ENCODE peak calls at places on chromosomes 5 and 9, in ten cellular contexts. H, I, Z, L, J, C, F, P, W and R are unnamed samples. For H3K4me1, the result is how much of the 10 kb centered on the place peaks cover.

GRCh38 chr5:6261256-6261655 is 117.1 kb downstream of the MED10 start:
- DNase-seq in H (no peak), I (no peak), Z (no peak), L (no peak), J (no peak), C (no peak), F (no peak), P (no peak), W (no peak), R (no peak)

GRCh38 chr5:141651728-141652105 is 499 bp upstream of the FCHSD1 start:
- DNase-seq in H (no peak), I (no peak), Z (no peak), L (no peak), J (no peak), C (no peak), F (peak), P (no peak), W (no peak), R (no peak)

GRCh38 chr5:86329318-86329717 is 288.4 kb upstream of the COX7C start:
- DNase-seq in H (no peak), I (no peak), Z (no peak), L (no peak), J (no peak), C (no peak), F (peak), P (no peak), W (no peak), R (no peak)

GRCh38 chr9:137317021-137317978 is 15.2 kb upstream of the NRARP start:
- DNase-seq in H (no peak), I (no peak), Z (peak), L (no peak), J (no peak), C (no peak), F (no peak), P (no peak), W (no peak), R (no peak)

GRCh38 chr5:126852104-126852531 is 75.2 kb downstream of the LMNB1 start:
- DNase-seq in H (peak), I (peak), Z (no peak), L (no peak), J (no peak), C (no peak), F (no peak), P (no peak), W (no peak), R (no peak)

GRCh38 chr9:123597926-123598556 is 242.0 kb downstream of the CRB2 start:
- DNase-seq in H (no peak), I (no peak), Z (no peak), L (no peak), J (no peak), C (no peak), F (no peak), P (no peak), W (no peak), R (no peak)

GRCh38 chr5:81787843-81788242 is 36.9 kb upstream of the SSBP2 start:
- DNase-seq in H (peak), I (peak), Z (peak), L (peak), J (peak), C (no peak), F (peak), P (peak), W (peak), R (peak)

GRCh38 chr9:134423166-134423565 is 96.9 kb downstream of the RXRA start:
- DNase-seq in H (no peak), I (no peak), Z (no peak), L (no peak), J (no peak), C (no peak), F (no peak), P (no peak), W (no peak), R (no peak)

GRCh38 chr5:9653811-9654210 is 23.7 kb upstream of the TAS2R1 start:
- DNase-seq in H (peak), I (peak), Z (peak), L (no peak), J (no peak), C (peak), F (peak), P (peak), W (peak), R (no peak)

GRCh38 chr5:157917909-157918809 is 59.2 kb upstream of the CLINT1 start:
- DNase-seq in H (peak), I (peak), Z (peak), L (peak), J (peak), C (peak), F (peak), P (peak), W (peak), R (peak)

GRCh38 chr5:170126626-170127025 is 20.9 kb downstream of the FOXI1 start:
- DNase-seq in H (no peak), I (no peak), Z (no peak), L (no peak), J (no peak), C (no peak), F (no peak), P (no peak), W (no peak), R (no peak)

GRCh38 chr9:78262655-78263054 is 26.8 kb downstream of the CEP78 start:
- DNase-seq in H (no peak), I (no peak), Z (no peak), L (no peak), J (no peak), C (no peak), F (no peak), P (no peak), W (no peak), R (no peak)

GRCh38 chr5:68652507-68652906 is 437.0 kb downstream of the PIK3R1 start:
- DNase-seq in H (no peak), I (peak), Z (peak), L (no peak), J (no peak), C (no peak), F (peak), P (no peak), W (peak), R (peak)

GRCh38 chr5:93164690-93165089 is 416.3 kb downstream of the NR2F1-AS1 start:
- DNase-seq in H (peak), I (peak), Z (no peak), L (no peak), J (no peak), C (no peak), F (no peak), P (peak), W (peak), R (peak)

GRCh38 chr5:33854733-33855151 is 37.0 kb downstream of the ADAMTS12 start:
- DNase-seq in H (peak), I (peak), Z (peak), L (no peak), J (no peak), C (no peak), F (no peak), P (peak), W (peak), R (no peak)

GRCh38 chr5:30401479-30402058 is 791.9 kb upstream of the CDH6 start:
- DNase-seq in H (peak), I (peak), Z (peak), L (no peak), J (no peak), C (no peak), F (peak), P (peak), W (peak), R (peak)

GRCh38 chr5:16178745-16179372 is 732 bp downstream of the MARCHF11 start:
- DNase-seq in H (peak), I (peak), Z (peak), L (peak), J (no peak), C (peak), F (peak), P (peak), W (peak), R (peak)

GRCh38 chr9:137705443-137705863 is 86.6 kb downstream of the EHMT1 start:
- DNase-seq in H (no peak), I (no peak), Z (no peak), L (no peak), J (no peak), C (no peak), F (no peak), P (no peak), W (no peak), R (no peak)

GRCh38 chr9:78368236-78368635 is 71.3 kb downstream of the PSAT1 start:
- DNase-seq in H (no peak), I (no peak), Z (no peak), L (no peak), J (peak), C (no peak), F (no peak), P (peak), W (peak), R (no peak)

GRCh38 chr9:74630228-74630627 is 133.1 kb downstream of the RORB start:
- DNase-seq in H (no peak), I (no peak), Z (no peak), L (no peak), J (no peak), C (no peak), F (no peak), P (peak), W (no peak), R (no peak)

GRCh38 chr9:79616013-79616412 is 44.2 kb downstream of the TLE4 start:
- DNase-seq in H (peak), I (peak), Z (no peak), L (no peak), J (no peak), C (no peak), F (no peak), P (peak), W (no peak), R (no peak)

GRCh38 chr5:176365663-176366574 is 632 bp downstream of the ARL10 start:
- DNase-seq in H (peak), I (peak), Z (peak), L (no peak), J (no peak), C (peak), F (no peak), P (peak), W (peak), R (peak)

GRCh38 chr9:81690251-81690851 is 1.0 kb upstream of the TLE1 start:
- DNase-seq in H (peak), I (peak), Z (peak), L (no peak), J (peak), C (no peak), F (peak), P (peak), W (peak), R (peak)

GRCh38 chr9:35570709-35571108 is 34.4 kb upstream of the TESK1 start:
- DNase-seq in H (no peak), I (no peak), Z (no peak), L (no peak), J (no peak), C (no peak), F (no peak), P (no peak), W (no peak), R (no peak)

GRCh38 chr9:24293391-24293790 is 252.3 kb downstream of the IZUMO3 start:
- DNase-seq in H (no peak), I (no peak), Z (no peak), L (no peak), J (no peak), C (no peak), F (no peak), P (no peak), W (no peak), R (no peak)

GRCh38 chr5:41754857-41755256 is 115.4 kb downstream of the OXCT1 start:
- DNase-seq in H (no peak), I (no peak), Z (no peak), L (no peak), J (no peak), C (no peak), F (peak), P (no peak), W (no peak), R (no peak)

GRCh38 chr5:38135486-38136031 is 122.8 kb upstream of the EGFLAM start:
- DNase-seq in H (no peak), I (no peak), Z (no peak), L (no peak), J (no peak), C (no peak), F (peak), P (no peak), W (no peak), R (no peak)
- H3K4me3 ChIP-seq in H (no peak), I (no peak), Z (no peak), L (no peak), J (no peak), C (no peak), F (no peak), P (no peak), W (no peak), R (no peak)

GRCh38 chr5:172003750-172004149 is 2.7 kb downstream of the FBXW11 start:
- DNase-seq in H (no peak), I (peak), Z (no peak), L (no peak), J (no peak), C (no peak), F (no peak), P (no peak), W (peak), R (no peak)
- H3K4me1 ChIP-seq in H (under half), I (under half), Z (under half), L (under half), J (under half), C (under half), F (under half), P (under half), W (under half), R (under half)

DNA sequence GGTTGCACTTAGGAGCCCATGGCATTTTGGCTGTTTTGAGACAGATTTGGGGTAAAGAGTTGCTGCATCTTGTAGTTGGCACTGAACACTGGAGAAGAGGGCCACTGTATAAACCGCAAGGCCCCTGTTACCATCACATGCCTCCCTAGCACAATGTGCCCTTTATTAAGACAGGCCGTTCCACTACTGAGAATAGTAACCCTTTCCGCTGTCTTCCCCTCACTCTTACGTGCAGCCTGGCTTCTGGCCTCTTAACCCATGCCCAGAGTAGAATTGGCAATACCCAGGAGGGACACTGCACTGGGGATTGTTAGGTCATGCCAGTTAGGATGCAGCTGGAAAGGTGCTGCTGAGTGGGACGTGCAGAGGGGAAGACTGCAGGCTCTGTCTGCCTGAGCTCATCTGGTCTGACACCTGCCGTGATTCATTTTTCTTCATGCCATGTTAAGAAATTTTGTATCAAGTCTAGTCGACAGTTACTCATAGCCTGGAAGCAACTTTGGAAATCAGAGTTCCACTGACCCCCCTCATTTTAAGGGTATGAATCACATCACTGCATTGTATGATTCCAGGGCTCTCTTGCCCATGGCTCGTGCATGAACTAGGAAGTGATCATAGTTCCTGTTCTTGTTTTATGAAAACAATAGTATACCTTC is 146.9 kb upstream of the DMRT1 start:
- DNase-seq in H (peak), I (peak), Z (peak), L (no peak), J (no peak), C (no peak), F (peak), P (no peak), W (peak), R (peak)
- H3K4me3 ChIP-seq in H (peak), I (peak), Z (no peak), L (no peak), J (peak), C (peak), F (no peak), P (no peak), W (peak), R (peak)

GRCh38 chr9:101478444-101478843 is 42.9 kb upstream of the ALDOB start:
- DNase-seq in H (no peak), I (no peak), Z (no peak), L (no peak), J (no peak), C (no peak), F (no peak), P (no peak), W (no peak), R (no peak)

GRCh38 chr9:101480386-101480785 is 44.8 kb upstream of the ALDOB start:
- DNase-seq in H (no peak), I (no peak), Z (no peak), L (no peak), J (no peak), C (no peak), F (no peak), P (no peak), W (no peak), R (no peak)

GRCh38 chr9:101477736-101478135 is 42.2 kb upstream of the ALDOB start:
- DNase-seq in H (peak), I (peak), Z (no peak), L (no peak), J (no peak), C (no peak), F (no peak), P (no peak), W (no peak), R (no peak)

GRCh38 chr9:101479337-101480045 is 43.9 kb upstream of the ALDOB start:
- DNase-seq in H (no peak), I (no peak), Z (peak), L (no peak), J (no peak), C (no peak), F (no peak), P (peak), W (no peak), R (no peak)

DNA sequence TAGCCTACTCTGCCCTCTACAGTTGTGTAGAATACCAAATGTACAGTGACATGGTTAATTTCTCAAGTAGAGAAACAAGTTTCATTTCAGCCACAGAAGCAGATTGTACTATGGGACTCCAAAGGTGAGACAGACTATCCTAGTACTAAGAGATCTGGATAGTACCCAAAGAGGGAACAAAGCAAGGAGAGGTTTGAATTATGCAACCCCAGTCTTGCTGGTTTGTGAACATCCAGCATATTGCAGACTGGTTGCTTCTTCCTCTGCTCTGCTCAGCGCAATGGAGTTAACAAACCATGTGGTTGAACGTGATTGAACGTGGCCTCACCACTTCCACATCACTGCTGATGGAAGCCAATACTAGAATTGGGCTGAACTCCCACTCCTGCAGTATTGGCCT is 43.3 kb upstream of the ALDOB start:
- DNase-seq in H (no peak), I (no peak), Z (no peak), L (no peak), J (no peak), C (no peak), F (no peak), P (no peak), W (no peak), R (no peak)
- H3K4me1 ChIP-seq in H (under half), I (under half), Z (under half), L (under half), J (under half), C (under half), F (under half), P (under half), W (under half), R (under half)

GRCh38 chr9:99103505-99103904 is 1.4 kb upstream of the TGFBR1 start:
- DNase-seq in H (peak), I (peak), Z (peak), L (no peak), J (no peak), C (no peak), F (no peak), P (peak), W (no peak), R (peak)
- H3K4me3 ChIP-seq in H (no peak), I (peak), Z (no peak), L (no peak), J (no peak), C (peak), F (no peak), P (no peak), W (no peak), R (peak)

GRCh38 chr9:130191749-130192120 is 19.5 kb downstream of the NCS1 start:
- DNase-seq in H (no peak), I (no peak), Z (no peak), L (no peak), J (no peak), C (no peak), F (no peak), P (no peak), W (no peak), R (no peak)
- H3K4me1 ChIP-seq in H (under half), I (under half), Z (under half), L (under half), J (under half), C (under half), F (under half), P (under half), W (under half), R (half or more)

GRCh38 chr5:56589486-56589870 is 225.9 kb upstream of the MAP3K1 start:
- DNase-seq in H (no peak), I (no peak), Z (no peak), L (no peak), J (no peak), C (no peak), F (no peak), P (no peak), W (no peak), R (no peak)
- H3K4me3 ChIP-seq in H (no peak), I (no peak), Z (no peak), L (no peak), J (no peak), C (no peak), F (no peak), P (no peak), W (no peak), R (no peak)

DNA sequence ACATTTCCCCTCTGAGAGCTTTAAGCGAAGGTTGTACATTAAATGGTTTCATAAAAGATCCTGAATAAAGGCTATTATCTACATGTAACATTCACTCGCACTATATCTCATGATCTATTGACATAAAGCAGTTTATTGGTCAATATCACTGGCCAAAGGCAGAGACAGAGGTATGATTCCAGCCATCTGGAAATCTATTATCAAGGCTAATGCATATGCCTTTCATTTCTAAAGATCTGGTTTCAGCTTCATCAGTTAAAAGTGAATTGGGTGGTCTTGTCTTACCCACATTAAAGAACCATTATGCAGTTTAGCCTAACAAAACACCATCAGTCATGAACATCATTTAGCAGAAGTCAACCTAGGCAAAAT is 163.5 kb downstream of the ENC1 start:
- DNase-seq in H (no peak), I (no peak), Z (no peak), L (no peak), J (no peak), C (no peak), F (no peak), P (no peak), W (no peak), R (no peak)
- H3K4me1 ChIP-seq in H (under half), I (under half), Z (under half), L (under half), J (under half), C (under half), F (under half), P (under half), W (under half), R (under half)

DNA sequence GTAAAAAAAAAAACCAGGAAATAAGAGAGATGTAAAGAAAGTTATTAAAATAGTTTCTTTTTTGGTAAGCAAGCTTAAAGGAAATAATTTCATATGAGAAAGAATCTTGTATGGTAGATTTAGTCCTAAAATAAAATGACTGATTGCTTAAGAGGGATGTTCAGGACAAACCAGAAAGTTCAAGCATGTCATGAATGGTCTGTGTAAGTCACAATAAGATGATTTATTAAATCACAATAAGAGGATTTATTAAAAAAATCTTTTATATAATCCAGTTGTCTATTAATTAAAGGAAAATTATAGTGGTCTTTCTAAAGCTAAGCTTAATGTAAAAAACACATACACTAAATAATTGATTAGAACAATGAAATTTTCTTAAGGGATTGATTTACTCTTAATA is 91.8 kb upstream of the OR13F1 start:
- DNase-seq in H (no peak), I (no peak), Z (no peak), L (no peak), J (no peak), C (no peak), F (no peak), P (peak), W (no peak), R (no peak)
- H3K4me3 ChIP-seq in H (no peak), I (no peak), Z (no peak), L (no peak), J (no peak), C (no peak), F (no peak), P (no peak), W (no peak), R (no peak)

GRCh38 chr9:129322641-129323375 is 144.7 kb upstream of the IER5L start:
- DNase-seq in H (no peak), I (no peak), Z (no peak), L (no peak), J (peak), C (no peak), F (no peak), P (no peak), W (no peak), R (no peak)
- H3K4me1 ChIP-seq in H (under half), I (under half), Z (under half), L (under half), J (under half), C (under half), F (under half), P (under half), W (under half), R (under half)